ENCODE peak calls at places on chromosomes 1 and 21, in seven cellular contexts. One of them, this sample, is unnamed.

GRCh38 chr1:110677016-110677415 is 2.3 kb upstream of the KCNA3 start:
- DNase-seq in heart right ventricle: no peak
- DNase-seq in fibroblast of the aortic adventitia: no peak
- DNase-seq in fibroblast of mammary gland: no peak
- DNase-seq in GM12878: no peak
- DNase-seq in NB4: no peak
- DNase-seq in fibroblast of lung: no peak
- DNase-seq in this sample: no peak

GRCh38 chr1:199404191-199404590 is 623.3 kb upstream of the NR5A2 start:
- DNase-seq in heart right ventricle: no peak
- DNase-seq in fibroblast of the aortic adventitia: peak
- DNase-seq in fibroblast of mammary gland: peak
- DNase-seq in GM12878: no peak
- DNase-seq in NB4: no peak
- DNase-seq in fibroblast of lung: peak
- DNase-seq in this sample: peak

GRCh38 chr1:17763995-17764394 is 8.9 kb downstream of the ACTL8 start:
- DNase-seq in heart right ventricle: no peak
- DNase-seq in fibroblast of the aortic adventitia: no peak
- DNase-seq in fibroblast of mammary gland: peak
- DNase-seq in GM12878: no peak
- DNase-seq in NB4: no peak
- DNase-seq in fibroblast of lung: no peak
- DNase-seq in this sample: no peak

GRCh38 chr1:205073511-205073910 is 10.7 kb downstream of the TMEM81 start:
- DNase-seq in heart right ventricle: no peak
- DNase-seq in fibroblast of the aortic adventitia: peak
- DNase-seq in fibroblast of mammary gland: peak
- DNase-seq in GM12878: no peak
- DNase-seq in NB4: no peak
- DNase-seq in fibroblast of lung: no peak
- DNase-seq in this sample: no peak

GRCh38 chr21:16195476-16195875 is 465.7 kb downstream of the USP25 start:
- DNase-seq in heart right ventricle: no peak
- DNase-seq in fibroblast of the aortic adventitia: peak
- DNase-seq in fibroblast of mammary gland: peak
- DNase-seq in GM12878: no peak
- DNase-seq in NB4: no peak
- DNase-seq in fibroblast of lung: peak
- DNase-seq in this sample: peak

GRCh38 chr1:180962178-180962577 is 49.5 kb downstream of the KIAA1614 start:
- DNase-seq in heart right ventricle: no peak
- DNase-seq in fibroblast of the aortic adventitia: no peak
- DNase-seq in fibroblast of mammary gland: peak
- DNase-seq in GM12878: no peak
- DNase-seq in NB4: no peak
- DNase-seq in fibroblast of lung: no peak
- DNase-seq in this sample: no peak

GRCh38 chr1:116446686-116447085 is 73.6 kb downstream of the ATP1A1 start:
- DNase-seq in heart right ventricle: no peak
- DNase-seq in fibroblast of the aortic adventitia: no peak
- DNase-seq in fibroblast of mammary gland: no peak
- DNase-seq in GM12878: no peak
- DNase-seq in NB4: no peak
- DNase-seq in fibroblast of lung: no peak
- DNase-seq in this sample: no peak

GRCh38 chr1:182087304-182087703 is 25.8 kb upstream of the ZNF648 start:
- DNase-seq in heart right ventricle: no peak
- DNase-seq in fibroblast of the aortic adventitia: no peak
- DNase-seq in fibroblast of mammary gland: no peak
- DNase-seq in GM12878: no peak
- DNase-seq in NB4: peak
- DNase-seq in fibroblast of lung: no peak
- DNase-seq in this sample: no peak

GRCh38 chr1:200165493-200166220 is 138.1 kb downstream of the NR5A2 start:
- DNase-seq in heart right ventricle: no peak
- DNase-seq in fibroblast of the aortic adventitia: no peak
- DNase-seq in fibroblast of mammary gland: no peak
- DNase-seq in GM12878: no peak
- DNase-seq in NB4: peak
- DNase-seq in fibroblast of lung: no peak
- DNase-seq in this sample: no peak

GRCh38 chr1:53606197-53607095 is 132.5 kb downstream of the GLIS1 start:
- DNase-seq in heart right ventricle: no peak
- DNase-seq in fibroblast of the aortic adventitia: no peak
- DNase-seq in fibroblast of mammary gland: no peak
- DNase-seq in GM12878: no peak
- DNase-seq in NB4: no peak
- DNase-seq in fibroblast of lung: no peak
- DNase-seq in this sample: no peak

GRCh38 chr1:48674641-48675040 is 102.0 kb downstream of the BEND5 start:
- DNase-seq in heart right ventricle: no peak
- DNase-seq in fibroblast of the aortic adventitia: peak
- DNase-seq in fibroblast of mammary gland: peak
- DNase-seq in GM12878: no peak
- DNase-seq in NB4: peak
- DNase-seq in fibroblast of lung: peak
- DNase-seq in this sample: peak

GRCh38 chr1:18385239-18385790 is 95.4 kb upstream of the KLHDC7A start:
- DNase-seq in heart right ventricle: no peak
- DNase-seq in fibroblast of the aortic adventitia: no peak
- DNase-seq in fibroblast of mammary gland: no peak
- DNase-seq in GM12878: no peak
- DNase-seq in NB4: no peak
- DNase-seq in fibroblast of lung: no peak
- DNase-seq in this sample: no peak

GRCh38 chr1:154970631-154971340 is at the start of gene SHC1:
- DNase-seq in heart right ventricle: peak
- DNase-seq in fibroblast of the aortic adventitia: peak
- DNase-seq in fibroblast of mammary gland: peak
- DNase-seq in GM12878: no peak
- DNase-seq in NB4: peak
- DNase-seq in fibroblast of lung: peak
- DNase-seq in this sample: peak

GRCh38 chr1:197619008-197619640 is 156.2 kb downstream of the DENND1B start:
- DNase-seq in heart right ventricle: no peak
- DNase-seq in fibroblast of the aortic adventitia: peak
- DNase-seq in fibroblast of mammary gland: peak
- DNase-seq in GM12878: no peak
- DNase-seq in NB4: peak
- DNase-seq in fibroblast of lung: peak
- DNase-seq in this sample: peak

GRCh38 chr1:113042336-113043143 is 30.5 kb upstream of the LRIG2 start:
- DNase-seq in heart right ventricle: peak
- DNase-seq in fibroblast of the aortic adventitia: peak
- DNase-seq in fibroblast of mammary gland: peak
- DNase-seq in GM12878: no peak
- DNase-seq in NB4: peak
- DNase-seq in fibroblast of lung: peak
- DNase-seq in this sample: peak

GRCh38 chr21:35852820-35853219 is 207.5 kb downstream of the SETD4 start:
- DNase-seq in heart right ventricle: no peak
- DNase-seq in fibroblast of the aortic adventitia: peak
- DNase-seq in fibroblast of mammary gland: no peak
- DNase-seq in GM12878: no peak
- DNase-seq in NB4: no peak
- DNase-seq in fibroblast of lung: no peak
- DNase-seq in this sample: no peak

GRCh38 chr1:168509875-168510594 is 33.8 kb downstream of the XCL2 start:
- DNase-seq in heart right ventricle: no peak
- DNase-seq in fibroblast of the aortic adventitia: no peak
- DNase-seq in fibroblast of mammary gland: no peak
- DNase-seq in GM12878: peak
- DNase-seq in NB4: no peak
- DNase-seq in fibroblast of lung: no peak
- DNase-seq in this sample: no peak

DNA sequence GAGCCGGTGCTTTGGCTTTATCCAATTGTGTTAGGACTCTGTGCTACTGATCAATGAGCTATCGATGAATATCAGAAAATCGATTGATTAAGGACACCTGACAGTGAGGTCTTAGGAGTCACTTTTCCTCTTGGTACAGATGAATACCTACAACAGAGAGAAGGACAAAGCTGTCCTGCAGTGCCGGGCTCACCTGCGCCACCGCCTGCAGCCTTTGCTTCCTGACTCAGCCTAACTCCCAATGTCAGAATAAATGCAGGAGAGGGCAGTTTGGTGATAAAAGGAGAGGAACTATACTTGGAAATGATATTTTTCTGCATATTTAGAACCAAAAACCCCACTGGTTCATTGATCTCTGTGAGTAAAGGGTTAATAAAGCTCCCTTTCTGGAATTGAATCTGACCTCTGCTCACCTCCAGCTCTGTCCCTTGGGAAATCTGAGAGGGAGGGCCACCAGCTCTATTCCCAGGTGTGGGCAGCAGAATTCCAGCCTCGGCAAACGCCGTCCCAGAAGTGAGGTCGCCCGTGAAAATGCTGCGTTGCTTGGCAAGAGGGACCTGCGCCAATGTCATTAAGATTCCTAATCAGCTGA is 39.3 kb downstream of the POFUT2 start:
- DNase-seq in heart right ventricle: no peak
- DNase-seq in fibroblast of the aortic adventitia: no peak
- DNase-seq in fibroblast of mammary gland: no peak
- DNase-seq in GM12878: no peak
- DNase-seq in NB4: no peak
- DNase-seq in fibroblast of lung: no peak
- DNase-seq in this sample: no peak
- H3K4me3 ChIP-seq in heart right ventricle: no peak
- H3K4me3 ChIP-seq in fibroblast of the aortic adventitia: peak
- H3K4me3 ChIP-seq in fibroblast of mammary gland: no peak
- H3K4me3 ChIP-seq in GM12878: no peak
- H3K4me3 ChIP-seq in NB4: no peak
- H3K4me3 ChIP-seq in fibroblast of lung: peak
- H3K4me3 ChIP-seq in this sample: peak

GRCh38 chr1:237016626-237017025 is 12.4 kb upstream of the MT1HL1 start:
- DNase-seq in heart right ventricle: no peak
- DNase-seq in fibroblast of the aortic adventitia: no peak
- DNase-seq in fibroblast of mammary gland: no peak
- DNase-seq in GM12878: no peak
- DNase-seq in NB4: no peak
- DNase-seq in fibroblast of lung: no peak
- DNase-seq in this sample: no peak
- H3K4me3 ChIP-seq in heart right ventricle: no peak
- H3K4me3 ChIP-seq in fibroblast of the aortic adventitia: no peak
- H3K4me3 ChIP-seq in fibroblast of mammary gland: no peak
- H3K4me3 ChIP-seq in GM12878: no peak
- H3K4me3 ChIP-seq in NB4: no peak
- H3K4me3 ChIP-seq in fibroblast of lung: no peak
- H3K4me3 ChIP-seq in this sample: no peak

GRCh38 chr1:156673387-156674121 is 3.7 kb downstream of the NES start:
- DNase-seq in heart right ventricle: no peak
- DNase-seq in fibroblast of the aortic adventitia: no peak
- DNase-seq in fibroblast of mammary gland: peak
- DNase-seq in GM12878: no peak
- DNase-seq in NB4: no peak
- DNase-seq in fibroblast of lung: no peak
- DNase-seq in this sample: no peak
- H3K4me3 ChIP-seq in heart right ventricle: peak
- H3K4me3 ChIP-seq in fibroblast of the aortic adventitia: no peak
- H3K4me3 ChIP-seq in fibroblast of mammary gland: no peak
- H3K4me3 ChIP-seq in GM12878: no peak
- H3K4me3 ChIP-seq in NB4: no peak
- H3K4me3 ChIP-seq in fibroblast of lung: peak
- H3K4me3 ChIP-seq in this sample: no peak

GRCh38 chr21:46324390-46325072 is 575 bp downstream of the PCNT start:
- DNase-seq in heart right ventricle: peak
- DNase-seq in fibroblast of the aortic adventitia: peak
- DNase-seq in fibroblast of mammary gland: peak
- DNase-seq in GM12878: no peak
- DNase-seq in NB4: peak
- DNase-seq in fibroblast of lung: peak
- DNase-seq in this sample: peak

GRCh38 chr21:46325073-46325912 is 1.3 kb downstream of the PCNT start:
- DNase-seq in heart right ventricle: peak
- DNase-seq in fibroblast of the aortic adventitia: peak
- DNase-seq in fibroblast of mammary gland: peak
- DNase-seq in GM12878: no peak
- DNase-seq in NB4: peak
- DNase-seq in fibroblast of lung: peak
- DNase-seq in this sample: peak

GRCh38 chr21:46327711-46328110 is 3.8 kb downstream of the PCNT start:
- DNase-seq in heart right ventricle: no peak
- DNase-seq in fibroblast of the aortic adventitia: no peak
- DNase-seq in fibroblast of mammary gland: no peak
- DNase-seq in GM12878: no peak
- DNase-seq in NB4: no peak
- DNase-seq in fibroblast of lung: no peak
- DNase-seq in this sample: no peak

GRCh38 chr21:46328151-46328550 is 4.2 kb downstream of the PCNT start:
- DNase-seq in heart right ventricle: no peak
- DNase-seq in fibroblast of the aortic adventitia: no peak
- DNase-seq in fibroblast of mammary gland: no peak
- DNase-seq in GM12878: no peak
- DNase-seq in NB4: no peak
- DNase-seq in fibroblast of lung: no peak
- DNase-seq in this sample: no peak

GRCh38 chr21:46326110-46326703 is 2.3 kb downstream of the PCNT start:
- DNase-seq in heart right ventricle: no peak
- DNase-seq in fibroblast of the aortic adventitia: no peak
- DNase-seq in fibroblast of mammary gland: no peak
- DNase-seq in GM12878: no peak
- DNase-seq in NB4: no peak
- DNase-seq in fibroblast of lung: no peak
- DNase-seq in this sample: no peak
- H3K4me3 ChIP-seq in heart right ventricle: no peak
- H3K4me3 ChIP-seq in fibroblast of the aortic adventitia: no peak
- H3K4me3 ChIP-seq in fibroblast of mammary gland: no peak
- H3K4me3 ChIP-seq in GM12878: peak
- H3K4me3 ChIP-seq in NB4: peak
- H3K4me3 ChIP-seq in fibroblast of lung: no peak
- H3K4me3 ChIP-seq in this sample: no peak

This sample was measured in cardiac fibroblast.